ENCODE peak calls at places on chromosomes 6 and 20, in six cellular contexts. R, M, X, V, N and E are unnamed samples.

GRCh38 chr6:75275067-75275466 is 9.5 kb downstream of the TMEM30A start:
- DNase-seq in R (no peak), M (no peak), X (no peak), V (no peak), N (peak), E (no peak)

GRCh38 chr6:144195671-144196070 is 45.4 kb downstream of the STX11 start:
- DNase-seq in R (peak), M (no peak), X (no peak), V (no peak), N (no peak), E (no peak)

GRCh38 chr6:111663692-111664564 is 58.2 kb upstream of the TRAF3IP2 start:
- DNase-seq in R (no peak), M (peak), X (peak), V (no peak), N (no peak), E (no peak)

GRCh38 chr6:163461696-163462095 is 47.2 kb downstream of the QKI start:
- DNase-seq in R (no peak), M (no peak), X (no peak), V (no peak), N (no peak), E (no peak)

GRCh38 chr6:20400476-20401402 is 940 bp upstream of the E2F3 start:
- DNase-seq in R (peak), M (peak), X (peak), V (peak), N (no peak), E (peak)

GRCh38 chr6:4615891-4616290 is 160.3 kb upstream of the CDYL start:
- DNase-seq in R (no peak), M (no peak), X (no peak), V (no peak), N (no peak), E (no peak)

GRCh38 chr6:3726421-3726820 is 25.1 kb downstream of the PXDC1 start:
- DNase-seq in R (no peak), M (no peak), X (no peak), V (no peak), N (no peak), E (no peak)

GRCh38 chr6:4687989-4688947 is 87.9 kb upstream of the CDYL start:
- DNase-seq in R (peak), M (no peak), X (no peak), V (peak), N (peak), E (no peak)

GRCh38 chr6:84462697-84463096 is 235.3 kb upstream of the CEP162 start:
- DNase-seq in R (no peak), M (no peak), X (no peak), V (no peak), N (no peak), E (no peak)

GRCh38 chr20:21521596-21522478 is 8.0 kb upstream of the NKX2-2 start:
- DNase-seq in R (no peak), M (no peak), X (no peak), V (no peak), N (no peak), E (no peak)

GRCh38 chr6:119484598-119484997 is 135.0 kb upstream of the MAN1A1 start:
- DNase-seq in R (peak), M (no peak), X (no peak), V (no peak), N (peak), E (no peak)

GRCh38 chr20:18137412-18138265 is at the start of the genes KAT14 and PET117:
- DNase-seq in R (peak), M (peak), X (peak), V (peak), N (peak), E (peak)

GRCh38 chr20:7362601-7363000 is 577.7 kb downstream of the HAO1 start:
- DNase-seq in R (no peak), M (no peak), X (no peak), V (no peak), N (no peak), E (no peak)

GRCh38 chr20:62792182-62792939 is 3.9 kb upstream of the MRGBP start:
- DNase-seq in R (peak), M (no peak), X (no peak), V (no peak), N (no peak), E (no peak)

GRCh38 chr6:43771210-43771857 is 1.3 kb downstream of the VEGFA start:
- DNase-seq in R (peak), M (peak), X (peak), V (no peak), N (no peak), E (peak)

GRCh38 chr20:59078231-59078630 is 35.6 kb upstream of the PRELID3B start:
- DNase-seq in R (no peak), M (no peak), X (no peak), V (no peak), N (no peak), E (no peak)

GRCh38 chr20:7984192-7984591 is 35.4 kb downstream of the TMX4 start:
- DNase-seq in R (no peak), M (no peak), X (no peak), V (no peak), N (no peak), E (no peak)

GRCh38 chr6:33080127-33081089 is 4.6 kb downstream of the HLA-DPB1 start:
- DNase-seq in R (no peak), M (peak), X (peak), V (no peak), N (no peak), E (peak)

GRCh38 chr6:4957521-4958231 is 46.2 kb downstream of the RPP40 start:
- DNase-seq in R (peak), M (no peak), X (no peak), V (no peak), N (no peak), E (no peak)

DNA sequence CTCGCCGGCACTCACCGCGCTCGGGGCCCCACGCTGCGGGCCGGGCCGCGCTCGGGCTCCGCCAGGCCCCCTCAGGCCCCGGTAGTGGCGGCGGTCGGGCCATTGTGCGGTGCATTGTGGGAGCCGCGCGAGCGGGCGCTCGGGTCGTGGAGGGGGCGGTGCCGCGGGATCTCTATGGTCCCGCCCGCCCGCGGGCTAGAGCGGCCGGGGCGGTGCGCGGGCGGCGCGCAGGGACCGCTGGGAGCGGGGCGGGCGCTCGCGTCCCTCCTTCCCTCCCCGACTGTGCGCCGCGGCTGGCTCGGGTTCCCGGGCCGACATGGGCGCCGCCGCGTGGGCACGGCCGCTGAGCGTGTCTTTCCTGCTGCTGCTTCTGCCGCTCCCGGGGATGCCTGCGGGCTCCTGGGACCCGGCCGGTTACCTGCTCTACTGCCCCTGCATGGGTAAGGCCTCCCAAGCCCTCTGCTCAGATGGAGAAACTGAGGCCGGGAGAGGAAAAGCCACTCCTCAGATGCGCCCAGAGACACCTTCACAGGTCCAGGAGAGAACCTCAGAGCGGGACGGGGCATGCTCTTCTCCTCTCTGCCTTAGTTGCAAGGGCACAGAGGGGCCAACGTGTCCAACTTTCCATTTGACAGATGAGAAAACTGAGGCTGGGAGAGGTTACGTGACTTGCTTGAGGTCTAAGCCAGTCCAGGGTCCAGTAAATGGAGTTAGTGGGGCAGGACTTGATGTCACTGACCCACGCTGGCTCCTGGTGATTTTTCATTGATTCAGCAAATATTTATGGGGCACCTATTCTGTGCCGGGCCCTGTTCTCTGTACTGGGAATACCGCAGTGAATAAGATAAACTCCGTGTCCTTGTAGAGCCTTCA is at the start of the genes PLAGL2 and POFUT1:
- DNase-seq in R (peak), M (peak), X (peak), V (peak), N (peak), E (peak)
- TF ChIP-seq CTCF in R (no peak), M (peak), X (no peak), V (peak), N (peak), E (peak)

GRCh38 chr6:36139431-36139830 is 9.1 kb downstream of the MAPK13 start:
- DNase-seq in R (peak), M (no peak), X (no peak), V (no peak), N (no peak), E (no peak)
- TF ChIP-seq CTCF in R (no peak), M (no peak), X (no peak), V (no peak), N (peak), E (no peak)

DNA sequence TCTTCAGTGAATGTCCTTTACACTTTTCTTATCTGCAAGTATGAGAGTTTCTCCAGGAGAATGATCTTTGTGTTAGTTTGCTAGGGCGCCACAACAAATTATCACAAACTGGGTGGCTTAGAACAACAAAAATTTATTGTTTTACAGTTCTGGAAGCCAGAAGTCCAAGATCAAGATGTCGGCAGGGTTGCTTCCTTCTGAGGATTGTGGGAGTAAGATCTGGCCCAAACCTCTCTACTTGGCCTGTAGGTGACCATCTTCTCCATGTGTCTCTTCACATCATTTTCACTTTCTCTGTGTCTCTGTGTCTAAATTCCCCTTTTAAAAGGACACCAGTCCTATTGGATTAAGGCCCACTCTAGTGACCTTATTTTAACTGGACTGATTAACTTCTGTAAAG is 103.0 kb downstream of the ADTRP start:
- DNase-seq in R (no peak), M (no peak), X (no peak), V (no peak), N (no peak), E (no peak)
- TF ChIP-seq CTCF in R (no peak), M (no peak), X (no peak), V (no peak), N (no peak), E (peak)

GRCh38 chr6:137051790-137052472 is 7.2 kb upstream of the IL20RA start:
- DNase-seq in R (no peak), M (no peak), X (no peak), V (no peak), N (no peak), E (no peak)

GRCh38 chr6:137044366-137045220 is at the start of gene IL20RA:
- DNase-seq in R (peak), M (peak), X (peak), V (peak), N (no peak), E (peak)

GRCh38 chr6:137045221-137045789 is 540 bp upstream of the IL20RA start:
- DNase-seq in R (no peak), M (no peak), X (no peak), V (no peak), N (no peak), E (no peak)

GRCh38 chr6:137046871-137047412 is 2.2 kb upstream of the IL20RA start:
- DNase-seq in R (no peak), M (no peak), X (no peak), V (no peak), N (no peak), E (no peak)

DNA sequence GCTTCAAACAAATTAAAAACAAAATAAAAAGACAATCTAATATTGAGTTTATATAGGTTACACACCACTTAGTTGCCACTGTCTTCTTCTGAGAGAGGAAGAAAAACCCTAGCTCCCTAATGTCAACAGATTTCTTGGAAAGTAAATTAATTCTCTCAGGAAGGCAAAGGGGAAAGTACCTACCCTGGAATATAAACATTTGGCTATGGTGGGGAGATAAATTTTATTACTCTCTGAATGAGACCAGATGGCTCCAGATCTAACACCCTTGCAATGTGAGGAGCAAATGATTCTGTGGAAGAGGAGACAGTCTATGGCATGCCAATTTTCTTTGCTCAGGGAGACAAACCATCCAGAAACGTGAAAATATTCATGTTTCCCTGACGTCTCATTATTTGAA is 4.3 kb upstream of the IL20RA start:
- DNase-seq in R (no peak), M (no peak), X (no peak), V (no peak), N (no peak), E (no peak)
- TF ChIP-seq CTCF in R (no peak), M (no peak), X (no peak), V (no peak), N (no peak), E (no peak)

GRCh38 chr20:23654005-23654404 is 16.2 kb upstream of the CST3 start:
- DNase-seq in R (no peak), M (no peak), X (no peak), V (no peak), N (no peak), E (no peak)

GRCh38 chr20:23655551-23656211 is 17.9 kb upstream of the CST3 start:
- DNase-seq in R (no peak), M (peak), X (no peak), V (no peak), N (no peak), E (no peak)

GRCh38 chr20:23656372-23656771 is 18.6 kb upstream of the CST3 start:
- DNase-seq in R (no peak), M (no peak), X (no peak), V (no peak), N (no peak), E (no peak)

GRCh38 chr20:23653400-23653938 is 15.7 kb upstream of the CST3 start:
- DNase-seq in R (no peak), M (no peak), X (no peak), V (no peak), N (no peak), E (no peak)

DNA sequence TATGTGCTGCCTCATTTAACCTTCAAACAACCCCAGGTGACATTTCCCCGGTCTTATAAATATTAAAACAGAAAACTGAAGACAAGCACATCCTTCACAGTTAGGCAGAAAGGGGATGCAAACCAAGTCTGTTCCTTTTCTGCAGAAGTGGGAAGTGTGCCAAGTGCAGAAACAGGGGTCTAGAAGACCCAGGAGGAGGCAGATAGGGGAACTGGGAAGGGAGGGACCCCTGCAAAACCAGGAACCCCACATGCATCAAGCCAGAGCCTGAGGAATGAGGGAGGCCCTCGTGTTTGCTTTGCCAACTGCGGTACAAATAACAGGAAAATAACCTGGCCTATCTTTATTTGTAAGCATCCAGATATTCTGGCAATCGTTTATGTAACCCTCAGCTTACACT is 17.0 kb upstream of the CST3 start:
- DNase-seq in R (no peak), M (no peak), X (no peak), V (no peak), N (no peak), E (no peak)
- TF ChIP-seq CTCF in R (no peak), M (no peak), X (no peak), V (no peak), N (no peak), E (no peak)

DNA sequence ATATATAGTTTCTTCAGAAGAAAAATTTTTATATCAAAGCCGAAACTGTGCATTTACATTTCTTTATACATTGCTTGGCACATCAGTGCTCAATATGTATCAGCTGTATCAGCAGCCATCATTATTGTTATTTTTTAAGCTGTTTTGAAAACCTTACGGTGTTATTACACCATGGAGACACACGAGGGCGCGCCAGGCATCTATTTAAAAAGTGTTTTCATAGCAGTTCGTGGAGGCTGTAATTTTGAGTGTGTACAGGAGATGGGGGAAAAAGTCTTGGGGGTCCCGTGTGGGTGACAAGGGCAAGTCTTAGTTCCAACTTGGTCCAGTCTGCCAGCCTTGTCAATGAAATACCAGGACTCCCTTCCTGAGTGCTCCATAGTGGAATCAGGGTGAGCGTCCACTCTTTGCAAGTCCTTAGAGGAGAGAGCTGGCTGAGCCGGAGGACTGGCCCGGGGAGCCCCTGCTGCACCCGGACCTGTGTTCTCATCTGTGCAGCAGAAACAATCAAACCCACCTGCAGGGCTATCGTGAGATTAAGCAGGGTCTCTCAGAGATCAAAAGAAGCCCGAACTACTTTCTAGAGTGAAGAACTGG is 43.3 kb downstream of the SLC2A10 start:
- DNase-seq in R (peak), M (peak), X (peak), V (peak), N (peak), E (no peak)
- TF ChIP-seq CTCF in R (peak), M (peak), X (no peak), V (peak), N (peak), E (peak)

GRCh38 chr20:41848180-41848579 is 230.0 kb upstream of the CHD6 start:
- DNase-seq in R (no peak), M (no peak), X (no peak), V (no peak), N (no peak), E (no peak)
- TF ChIP-seq CTCF in R (no peak), M (no peak), X (no peak), V (no peak), N (no peak), E (no peak)

GRCh38 chr20:36572701-36573102 is 695 bp upstream of the TGIF2 start:
- DNase-seq in R (peak), M (no peak), X (no peak), V (no peak), N (no peak), E (no peak)

GRCh38 chr20:36573798-36574277 is 441 bp downstream of the TGIF2 start:
- DNase-seq in R (peak), M (peak), X (peak), V (no peak), N (no peak), E (peak)

GRCh38 chr20:36573103-36573797 is at the start of gene TGIF2:
- DNase-seq in R (peak), M (peak), X (peak), V (peak), N (no peak), E (peak)

GRCh38 chr20:36569847-36570429 is 3.5 kb upstream of the TGIF2 start:
- DNase-seq in R (no peak), M (no peak), X (no peak), V (no peak), N (no peak), E (no peak)

DNA sequence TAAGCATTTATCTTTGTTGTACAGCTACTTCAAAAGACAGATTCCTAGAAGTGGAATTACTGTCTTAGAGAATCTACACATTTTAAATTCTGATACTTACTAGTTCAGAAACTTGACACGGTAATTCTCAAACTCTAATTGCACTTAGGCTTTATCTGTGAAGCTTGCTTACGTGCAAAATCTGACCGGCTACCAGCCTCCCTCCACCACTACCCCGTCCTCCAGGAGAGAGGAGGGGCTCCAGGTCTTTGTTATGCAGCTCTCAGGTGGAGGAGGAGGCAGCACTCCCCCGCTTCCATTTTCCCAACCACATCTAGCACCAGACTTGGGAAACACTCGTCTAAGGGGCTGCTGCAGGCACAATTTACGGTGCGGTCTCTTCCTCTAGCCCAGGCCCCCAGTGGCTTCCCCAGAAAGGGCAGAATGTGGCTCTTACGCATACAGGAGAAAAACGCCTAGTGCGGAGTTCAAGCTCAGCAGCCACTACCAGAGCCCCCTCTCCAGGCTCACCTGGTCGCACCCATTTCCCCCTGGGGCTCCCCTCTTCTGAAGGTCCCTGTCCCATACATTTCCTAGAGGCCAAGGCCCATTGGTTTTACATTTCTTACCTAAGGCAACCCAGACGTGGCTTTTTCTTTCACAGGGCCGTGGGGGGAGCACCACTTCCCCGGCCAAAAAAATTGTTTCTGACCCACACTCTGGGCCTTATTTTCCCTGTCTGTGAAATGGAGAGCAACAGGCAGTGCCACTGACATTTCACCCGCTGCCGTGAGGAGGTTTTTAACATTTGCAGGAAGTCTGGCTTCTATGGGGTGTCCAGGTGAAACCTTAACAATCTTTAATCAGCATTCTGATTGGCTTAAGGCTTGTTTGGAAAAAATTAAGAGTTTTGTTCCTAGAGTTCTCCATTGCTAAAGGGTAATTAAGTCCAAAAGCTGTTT is 1.6 kb upstream of the TGIF2 start:
- DNase-seq in R (no peak), M (no peak), X (no peak), V (no peak), N (no peak), E (no peak)
- TF ChIP-seq CTCF in R (no peak), M (no peak), X (no peak), V (no peak), N (no peak), E (no peak)

GRCh38 chr20:46148313-46149213 is 30.4 kb downstream of the CD40 start:
- DNase-seq in R (no peak), M (no peak), X (no peak), V (no peak), N (no peak), E (no peak)

GRCh38 chr20:46154796-46155195 is 36.7 kb downstream of the CD40 start:
- DNase-seq in R (no peak), M (no peak), X (no peak), V (no peak), N (no peak), E (no peak)

GRCh38 chr20:46152824-46153586 is 34.9 kb downstream of the CD40 start:
- DNase-seq in R (no peak), M (no peak), X (no peak), V (no peak), N (no peak), E (no peak)

GRCh38 chr20:46150982-46151381 is 32.9 kb downstream of the CD40 start:
- DNase-seq in R (no peak), M (no peak), X (no peak), V (no peak), N (no peak), E (no peak)

GRCh38 chr20:46151936-46152335 is 33.8 kb downstream of the CD40 start:
- DNase-seq in R (peak), M (no peak), X (no peak), V (peak), N (no peak), E (no peak)
- TF ChIP-seq CTCF in R (peak), M (no peak), X (no peak), V (peak), N (peak), E (no peak)